ENCODE peak calls at places on chromosomes 1 and 21, in eight cellular contexts. One of them, this sample, is unnamed.

GRCh38 chr1:25658791-25659431 is 42.3 kb downstream of the MAN1C1 start:
- DNase-seq in RWPE1: no peak
- DNase-seq in CD4-positive, alpha-beta memory T cell: no peak
- DNase-seq in SK-N-SH: peak; percentile 80
- DNase-seq in fibroblast of lung: no peak
- DNase-seq in brain microvascular endothelial cell: no peak
- DNase-seq in heart right ventricle: peak; percentile 78
- DNase-seq in tibial nerve: no peak
- DNase-seq in this sample: no peak

GRCh38 chr1:246618240-246618639 is 52.0 kb downstream of the CNST start:
- DNase-seq in RWPE1: no peak
- DNase-seq in CD4-positive, alpha-beta memory T cell: no peak
- DNase-seq in SK-N-SH: no peak
- DNase-seq in fibroblast of lung: no peak
- DNase-seq in brain microvascular endothelial cell: no peak
- DNase-seq in heart right ventricle: no peak
- DNase-seq in tibial nerve: no peak
- DNase-seq in this sample: no peak

GRCh38 chr1:12464627-12465056 is 153.4 kb downstream of the DHRS3 start:
- DNase-seq in RWPE1: no peak
- DNase-seq in CD4-positive, alpha-beta memory T cell: no peak
- DNase-seq in SK-N-SH: no peak
- DNase-seq in fibroblast of lung: peak; percentile 99
- DNase-seq in brain microvascular endothelial cell: peak; percentile 97
- DNase-seq in heart right ventricle: no peak
- DNase-seq in tibial nerve: no peak
- DNase-seq in this sample: no peak

GRCh38 chr1:75338974-75339483 is 204.8 kb downstream of the LHX8 start:
- DNase-seq in RWPE1: no peak
- DNase-seq in CD4-positive, alpha-beta memory T cell: no peak
- DNase-seq in SK-N-SH: no peak
- DNase-seq in fibroblast of lung: peak; percentile 44
- DNase-seq in brain microvascular endothelial cell: no peak
- DNase-seq in heart right ventricle: no peak
- DNase-seq in tibial nerve: no peak
- DNase-seq in this sample: no peak

GRCh38 chr1:91885331-91885715 is 628 bp downstream of the TGFBR3 start:
- DNase-seq in RWPE1: no peak
- DNase-seq in CD4-positive, alpha-beta memory T cell: peak; percentile 16
- DNase-seq in SK-N-SH: no peak
- DNase-seq in fibroblast of lung: no peak
- DNase-seq in brain microvascular endothelial cell: peak; percentile 8
- DNase-seq in heart right ventricle: peak; percentile 39
- DNase-seq in tibial nerve: no peak
- DNase-seq in this sample: no peak

GRCh38 chr1:202362212-202362611 is 13.7 kb downstream of the PPP1R12B start:
- DNase-seq in RWPE1: no peak
- DNase-seq in CD4-positive, alpha-beta memory T cell: no peak
- DNase-seq in SK-N-SH: no peak
- DNase-seq in fibroblast of lung: no peak
- DNase-seq in brain microvascular endothelial cell: no peak
- DNase-seq in heart right ventricle: no peak
- DNase-seq in tibial nerve: no peak
- DNase-seq in this sample: no peak

GRCh38 chr1:152577168-152577567 is 3.1 kb downstream of the LCE3D start:
- DNase-seq in RWPE1: no peak
- DNase-seq in CD4-positive, alpha-beta memory T cell: no peak
- DNase-seq in SK-N-SH: no peak
- DNase-seq in fibroblast of lung: no peak
- DNase-seq in brain microvascular endothelial cell: no peak
- DNase-seq in heart right ventricle: no peak
- DNase-seq in tibial nerve: no peak
- DNase-seq in this sample: no peak

GRCh38 chr1:152018537-152018936 is 18.3 kb downstream of the S100A11 start:
- DNase-seq in RWPE1: no peak
- DNase-seq in CD4-positive, alpha-beta memory T cell: no peak
- DNase-seq in SK-N-SH: no peak
- DNase-seq in fibroblast of lung: no peak
- DNase-seq in brain microvascular endothelial cell: no peak
- DNase-seq in heart right ventricle: no peak
- DNase-seq in tibial nerve: no peak
- DNase-seq in this sample: no peak

GRCh38 chr1:40396420-40396819 is 22.9 kb downstream of the SMAP2 start:
- DNase-seq in RWPE1: no peak
- DNase-seq in CD4-positive, alpha-beta memory T cell: no peak
- DNase-seq in SK-N-SH: no peak
- DNase-seq in fibroblast of lung: no peak
- DNase-seq in brain microvascular endothelial cell: no peak
- DNase-seq in heart right ventricle: no peak
- DNase-seq in tibial nerve: no peak
- DNase-seq in this sample: no peak

GRCh38 chr21:35619184-35619583 is 441.1 kb downstream of the SETD4 start:
- DNase-seq in RWPE1: peak; percentile 19
- DNase-seq in CD4-positive, alpha-beta memory T cell: no peak
- DNase-seq in SK-N-SH: no peak
- DNase-seq in fibroblast of lung: peak; percentile 90
- DNase-seq in brain microvascular endothelial cell: peak; percentile 89
- DNase-seq in heart right ventricle: no peak
- DNase-seq in tibial nerve: no peak
- DNase-seq in this sample: peak; percentile 73

GRCh38 chr1:22140681-22141080 is 2.2 kb downstream of the WNT4 start:
- DNase-seq in RWPE1: no peak
- DNase-seq in CD4-positive, alpha-beta memory T cell: no peak
- DNase-seq in SK-N-SH: no peak
- DNase-seq in fibroblast of lung: no peak
- DNase-seq in brain microvascular endothelial cell: no peak
- DNase-seq in heart right ventricle: no peak
- DNase-seq in tibial nerve: no peak
- DNase-seq in this sample: no peak

GRCh38 chr1:109198745-109199144 is 15.0 kb upstream of the SARS1 start:
- DNase-seq in RWPE1: no peak
- DNase-seq in CD4-positive, alpha-beta memory T cell: no peak
- DNase-seq in SK-N-SH: no peak
- DNase-seq in fibroblast of lung: peak; percentile 88
- DNase-seq in brain microvascular endothelial cell: peak; percentile 57
- DNase-seq in heart right ventricle: no peak
- DNase-seq in tibial nerve: no peak
- DNase-seq in this sample: no peak

GRCh38 chr1:15765495-15766194 is 7.0 kb downstream of the FBLIM1 start:
- DNase-seq in RWPE1: peak; percentile 97
- DNase-seq in CD4-positive, alpha-beta memory T cell: no peak
- DNase-seq in SK-N-SH: no peak
- DNase-seq in fibroblast of lung: peak; percentile 97
- DNase-seq in brain microvascular endothelial cell: peak; percentile 55
- DNase-seq in heart right ventricle: no peak
- DNase-seq in tibial nerve: no peak
- DNase-seq in this sample: peak; percentile 91

GRCh38 chr1:147152772-147153171 is 19.5 kb downstream of the PRKAB2 start:
- DNase-seq in RWPE1: no peak
- DNase-seq in CD4-positive, alpha-beta memory T cell: no peak
- DNase-seq in SK-N-SH: no peak
- DNase-seq in fibroblast of lung: no peak
- DNase-seq in brain microvascular endothelial cell: no peak
- DNase-seq in heart right ventricle: no peak
- DNase-seq in tibial nerve: no peak
- DNase-seq in this sample: no peak

GRCh38 chr1:185536165-185536920 is 197.8 kb upstream of the HMCN1 start:
- DNase-seq in RWPE1: no peak
- DNase-seq in CD4-positive, alpha-beta memory T cell: no peak
- DNase-seq in SK-N-SH: no peak
- DNase-seq in fibroblast of lung: no peak
- DNase-seq in brain microvascular endothelial cell: no peak
- DNase-seq in heart right ventricle: no peak
- DNase-seq in tibial nerve: no peak
- DNase-seq in this sample: no peak

GRCh38 chr1:206703647-206704046 is 18.9 kb downstream of the MAPKAPK2 start:
- DNase-seq in RWPE1: no peak
- DNase-seq in CD4-positive, alpha-beta memory T cell: peak; percentile 69
- DNase-seq in SK-N-SH: no peak
- DNase-seq in fibroblast of lung: peak; percentile 64
- DNase-seq in brain microvascular endothelial cell: no peak
- DNase-seq in heart right ventricle: no peak
- DNase-seq in tibial nerve: no peak
- DNase-seq in this sample: no peak

GRCh38 chr1:78687914-78688313 is 38.3 kb downstream of the IFI44 start:
- DNase-seq in RWPE1: no peak
- DNase-seq in CD4-positive, alpha-beta memory T cell: no peak
- DNase-seq in SK-N-SH: no peak
- DNase-seq in fibroblast of lung: peak; percentile 35
- DNase-seq in brain microvascular endothelial cell: no peak
- DNase-seq in heart right ventricle: no peak
- DNase-seq in tibial nerve: no peak
- DNase-seq in this sample: no peak

GRCh38 chr1:78690516-78690915 is 40.9 kb downstream of the IFI44 start:
- DNase-seq in RWPE1: no peak
- DNase-seq in CD4-positive, alpha-beta memory T cell: no peak
- DNase-seq in SK-N-SH: no peak
- DNase-seq in fibroblast of lung: no peak
- DNase-seq in brain microvascular endothelial cell: no peak
- DNase-seq in heart right ventricle: no peak
- DNase-seq in tibial nerve: no peak
- DNase-seq in this sample: no peak

GRCh38 chr1:78683079-78683478 is 33.4 kb downstream of the IFI44 start:
- DNase-seq in RWPE1: no peak
- DNase-seq in CD4-positive, alpha-beta memory T cell: no peak
- DNase-seq in SK-N-SH: no peak
- DNase-seq in fibroblast of lung: peak; percentile 9
- DNase-seq in brain microvascular endothelial cell: no peak
- DNase-seq in heart right ventricle: no peak
- DNase-seq in tibial nerve: no peak
- DNase-seq in this sample: no peak

GRCh38 chr1:78688701-78689100 is 39.1 kb downstream of the IFI44 start:
- DNase-seq in RWPE1: peak; percentile 20
- DNase-seq in CD4-positive, alpha-beta memory T cell: no peak
- DNase-seq in SK-N-SH: peak; percentile 14
- DNase-seq in fibroblast of lung: peak; percentile 50
- DNase-seq in brain microvascular endothelial cell: no peak
- DNase-seq in heart right ventricle: no peak
- DNase-seq in tibial nerve: no peak
- DNase-seq in this sample: no peak

DNA sequence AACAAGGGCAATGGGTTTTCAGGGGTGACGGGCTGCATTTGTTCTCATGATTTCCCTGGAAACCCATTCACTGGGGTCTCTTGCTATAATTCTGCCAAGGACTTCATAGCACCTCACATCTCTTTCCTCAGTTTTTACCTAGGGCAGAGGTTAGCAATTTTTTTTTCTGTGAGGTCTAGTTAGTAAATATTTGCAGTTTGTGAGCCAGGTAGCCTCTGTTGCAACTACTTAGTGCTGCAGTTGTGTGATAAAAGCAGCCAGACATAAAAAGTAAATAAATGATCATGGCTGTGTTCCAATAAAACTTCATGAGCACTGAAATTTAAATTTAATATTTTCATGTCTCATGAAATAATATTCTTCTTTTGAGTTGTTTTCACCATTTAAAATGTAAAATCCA is 37.7 kb downstream of the IFI44 start:
- DNase-seq in RWPE1: no peak
- DNase-seq in CD4-positive, alpha-beta memory T cell: no peak
- DNase-seq in SK-N-SH: no peak
- DNase-seq in fibroblast of lung: no peak
- DNase-seq in brain microvascular endothelial cell: no peak
- DNase-seq in heart right ventricle: no peak
- DNase-seq in tibial nerve: no peak
- DNase-seq in this sample: no peak
- H3K27ac ChIP-seq in RWPE1: no peak overlapping the region
- H3K27ac ChIP-seq in CD4-positive, alpha-beta memory T cell: no peak overlapping the region
- H3K27ac ChIP-seq in SK-N-SH: peak overlapping the region; percentile 67
- H3K27ac ChIP-seq in fibroblast of lung: no peak overlapping the region
- H3K27ac ChIP-seq in brain microvascular endothelial cell: no peak overlapping the region
- H3K27ac ChIP-seq in heart right ventricle: no peak overlapping the region
- H3K27ac ChIP-seq in tibial nerve: peak overlapping the region; percentile 30
- H3K27ac ChIP-seq in this sample: peak overlapping the region; percentile 23

DNA sequence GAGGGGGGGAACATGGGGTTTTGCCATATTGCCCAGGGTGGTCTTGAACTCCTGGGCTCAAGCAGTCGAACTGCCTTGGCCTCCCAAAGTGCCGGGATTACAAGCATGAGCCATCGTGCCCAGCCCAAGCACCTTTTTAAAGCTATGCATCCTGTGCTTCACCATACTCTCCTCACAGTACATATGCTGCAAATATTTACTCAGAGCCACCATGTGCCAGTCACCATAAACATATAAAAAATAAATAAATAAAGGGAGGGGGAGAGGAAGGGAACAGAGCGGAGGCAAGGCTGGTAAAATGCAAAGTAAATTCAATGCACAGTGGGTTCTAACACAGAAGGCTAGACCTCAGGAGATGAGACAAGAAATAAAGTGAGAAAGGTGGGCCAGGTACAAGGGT is 64.7 kb downstream of the CAPZB start:
- DNase-seq in RWPE1: no peak
- DNase-seq in CD4-positive, alpha-beta memory T cell: no peak
- DNase-seq in SK-N-SH: no peak
- DNase-seq in fibroblast of lung: no peak
- DNase-seq in brain microvascular endothelial cell: no peak
- DNase-seq in heart right ventricle: no peak
- DNase-seq in tibial nerve: no peak
- DNase-seq in this sample: no peak
- H3K27ac ChIP-seq in RWPE1: no peak overlapping the region
- H3K27ac ChIP-seq in CD4-positive, alpha-beta memory T cell: peak overlapping the region; percentile 8
- H3K27ac ChIP-seq in SK-N-SH: no peak overlapping the region
- H3K27ac ChIP-seq in fibroblast of lung: no peak overlapping the region
- H3K27ac ChIP-seq in brain microvascular endothelial cell: no peak overlapping the region
- H3K27ac ChIP-seq in heart right ventricle: no peak overlapping the region
- H3K27ac ChIP-seq in tibial nerve: no peak overlapping the region
- H3K27ac ChIP-seq in this sample: no peak overlapping the region

DNA sequence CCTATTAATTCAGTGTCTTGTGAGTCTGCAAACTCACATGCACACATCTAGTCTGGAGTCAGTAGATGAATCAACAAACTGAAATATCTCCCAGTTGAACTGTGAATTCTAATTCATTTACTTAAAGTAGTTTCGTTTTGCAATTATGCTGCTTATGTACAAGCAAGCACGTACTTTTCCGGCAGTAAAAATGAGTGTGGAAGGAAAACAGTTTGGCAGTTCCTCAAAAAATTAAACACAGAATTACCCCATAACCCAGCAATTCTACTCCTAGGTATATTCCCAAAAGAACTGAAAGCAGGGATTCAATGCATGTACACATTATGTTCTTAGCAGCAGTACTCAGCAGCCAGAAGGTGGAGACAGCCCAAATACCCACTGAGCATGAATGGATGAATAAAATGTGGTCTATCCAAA is 49.3 kb downstream of the GNB1 start:
- DNase-seq in RWPE1: no peak
- DNase-seq in CD4-positive, alpha-beta memory T cell: no peak
- DNase-seq in SK-N-SH: no peak
- DNase-seq in fibroblast of lung: no peak
- DNase-seq in brain microvascular endothelial cell: no peak
- DNase-seq in heart right ventricle: no peak
- DNase-seq in tibial nerve: no peak
- DNase-seq in this sample: no peak
- H3K27ac ChIP-seq in RWPE1: peak overlapping the region; percentile 52
- H3K27ac ChIP-seq in CD4-positive, alpha-beta memory T cell: no peak overlapping the region
- H3K27ac ChIP-seq in SK-N-SH: no peak overlapping the region
- H3K27ac ChIP-seq in fibroblast of lung: peak overlapping the region; percentile 51
- H3K27ac ChIP-seq in brain microvascular endothelial cell: no peak overlapping the region
- H3K27ac ChIP-seq in heart right ventricle: no peak overlapping the region
- H3K27ac ChIP-seq in tibial nerve: no peak overlapping the region
- H3K27ac ChIP-seq in this sample: no peak overlapping the region

DNA sequence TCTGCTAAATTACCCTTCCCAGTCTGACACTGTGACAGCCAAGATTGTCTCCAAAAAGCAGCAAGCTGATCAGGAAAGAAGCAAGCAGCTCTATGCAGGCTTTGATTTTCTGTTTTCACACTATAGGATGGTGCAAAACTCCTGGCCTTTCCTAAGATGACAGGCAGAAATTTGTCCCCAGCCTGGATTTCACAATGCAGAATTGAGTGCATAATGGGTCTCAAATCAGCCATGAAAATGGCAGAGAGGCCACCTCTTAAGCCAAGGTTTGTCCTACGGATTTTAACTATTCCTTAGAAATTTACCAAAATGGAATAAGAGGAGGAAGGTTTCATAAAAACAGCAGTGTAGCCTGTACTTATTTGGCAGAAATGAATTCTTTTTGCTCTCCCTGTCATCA is 1.2 kb downstream of the SGIP1 start:
- DNase-seq in RWPE1: no peak
- DNase-seq in CD4-positive, alpha-beta memory T cell: no peak
- DNase-seq in SK-N-SH: no peak
- DNase-seq in fibroblast of lung: no peak
- DNase-seq in brain microvascular endothelial cell: no peak
- DNase-seq in heart right ventricle: no peak
- DNase-seq in tibial nerve: no peak
- DNase-seq in this sample: no peak
- H3K27ac ChIP-seq in RWPE1: no peak overlapping the region
- H3K27ac ChIP-seq in CD4-positive, alpha-beta memory T cell: no peak overlapping the region
- H3K27ac ChIP-seq in SK-N-SH: peak overlapping the region; percentile 60
- H3K27ac ChIP-seq in fibroblast of lung: peak overlapping the region; percentile 98
- H3K27ac ChIP-seq in brain microvascular endothelial cell: peak overlapping the region; percentile 97
- H3K27ac ChIP-seq in heart right ventricle: no peak overlapping the region
- H3K27ac ChIP-seq in tibial nerve: no peak overlapping the region
- H3K27ac ChIP-seq in this sample: no peak overlapping the region